ENCODE peak calls at places on chromosomes 16 and 17, in six cellular contexts. One of them, this sample, is unnamed.

GRCh38 chr17:219696-220095 is 38.2 kb upstream of the DOC2B start:
- DNase-seq in GOT3: no peak
- DNase-seq in NCI-H1105: no peak
- DNase-seq in astrocyte of the spinal cord: no peak
- DNase-seq in spleen: peak; percentile 47
- DNase-seq in EH: no peak
- DNase-seq in this sample: no peak

GRCh38 chr17:18960803-18961511 is 9.0 kb downstream of the SLC5A10 start:
- DNase-seq in GOT3: peak; percentile 20
- DNase-seq in astrocyte of the spinal cord: peak; percentile 45
- DNase-seq in spleen: peak; percentile 95
- DNase-seq in EH: peak; percentile 72
- DNase-seq in NCI-H1105: peak; percentile 45
- DNase-seq in this sample: peak; percentile 84

GRCh38 chr17:35766903-35767510 is 6.3 kb downstream of the C17orf50 start:
- DNase-seq in EH: peak; percentile 65
- DNase-seq in spleen: no peak
- DNase-seq in astrocyte of the spinal cord: peak; percentile 36
- DNase-seq in GOT3: no peak
- DNase-seq in NCI-H1105: no peak
- DNase-seq in this sample: peak; percentile 62

GRCh38 chr16:78705694-78706093 is 606.2 kb downstream of the WWOX start:
- DNase-seq in GOT3: no peak
- DNase-seq in astrocyte of the spinal cord: peak; percentile 14
- DNase-seq in EH: no peak
- DNase-seq in spleen: no peak
- DNase-seq in NCI-H1105: no peak
- DNase-seq in this sample: peak; percentile 50

GRCh38 chr17:39461911-39462641 is 790 bp downstream of the CDK12 start:
- DNase-seq in spleen: no peak
- DNase-seq in GOT3: no peak
- DNase-seq in NCI-H1105: no peak
- DNase-seq in EH: peak; percentile 75
- DNase-seq in astrocyte of the spinal cord: peak; percentile 39
- DNase-seq in this sample: no peak

GRCh38 chr17:39677581-39678339 is 9.5 kb downstream of the PNMT start:
- DNase-seq in NCI-H1105: no peak
- DNase-seq in GOT3: no peak
- DNase-seq in spleen: peak; percentile 68
- DNase-seq in astrocyte of the spinal cord: no peak
- DNase-seq in EH: peak; percentile 75
- DNase-seq in this sample: peak; percentile 91

GRCh38 chr16:78976212-78976611 is 624.3 kb downstream of the MAF start:
- DNase-seq in GOT3: no peak
- DNase-seq in EH: no peak
- DNase-seq in spleen: no peak
- DNase-seq in astrocyte of the spinal cord: no peak
- DNase-seq in NCI-H1105: no peak
- DNase-seq in this sample: no peak

GRCh38 chr16:85128079-85128837 is 16.0 kb upstream of the CIBAR2 start:
- DNase-seq in GOT3: no peak
- DNase-seq in NCI-H1105: no peak
- DNase-seq in astrocyte of the spinal cord: no peak
- DNase-seq in EH: no peak
- DNase-seq in spleen: no peak
- DNase-seq in this sample: no peak

GRCh38 chr17:80619535-80620235 is 75.0 kb downstream of the RPTOR start:
- DNase-seq in GOT3: no peak
- DNase-seq in astrocyte of the spinal cord: no peak
- DNase-seq in spleen: no peak
- DNase-seq in EH: no peak
- DNase-seq in NCI-H1105: no peak
- DNase-seq in this sample: no peak

GRCh38 chr17:15298176-15298575 is 33.0 kb upstream of the PMP22 start:
- DNase-seq in GOT3: no peak
- DNase-seq in astrocyte of the spinal cord: peak; percentile 29
- DNase-seq in EH: peak; percentile 87
- DNase-seq in NCI-H1105: no peak
- DNase-seq in spleen: no peak
- DNase-seq in this sample: no peak

GRCh38 chr17:34390649-34391048 is 27.6 kb upstream of the CCL1 start:
- DNase-seq in astrocyte of the spinal cord: no peak
- DNase-seq in NCI-H1105: no peak
- DNase-seq in EH: no peak
- DNase-seq in GOT3: no peak
- DNase-seq in spleen: no peak
- DNase-seq in this sample: no peak

GRCh38 chr17:33469911-33470310 is 176.8 kb upstream of the ASIC2 start:
- DNase-seq in NCI-H1105: no peak
- DNase-seq in EH: peak; percentile 62
- DNase-seq in GOT3: no peak
- DNase-seq in spleen: no peak
- DNase-seq in astrocyte of the spinal cord: peak; percentile 60
- DNase-seq in this sample: peak; percentile 83

GRCh38 chr16:879461-879861 is 78.9 kb upstream of the GNG13 start:
- DNase-seq in NCI-H1105: no peak
- DNase-seq in EH: no peak
- DNase-seq in astrocyte of the spinal cord: no peak
- DNase-seq in GOT3: no peak
- DNase-seq in spleen: peak; percentile 68
- DNase-seq in this sample: no peak

GRCh38 chr17:81869221-81870154 is 1.6 kb downstream of the ARHGDIA start:
- DNase-seq in GOT3: no peak
- DNase-seq in NCI-H1105: no peak
- DNase-seq in astrocyte of the spinal cord: no peak
- DNase-seq in spleen: peak; percentile 88
- DNase-seq in EH: peak; percentile 49
- DNase-seq in this sample: peak; percentile 78

GRCh38 chr17:1005361-1005946 is 8.5 kb downstream of the TIMM22 start:
- DNase-seq in spleen: peak; percentile 78
- DNase-seq in GOT3: no peak
- DNase-seq in astrocyte of the spinal cord: peak; percentile 85
- DNase-seq in NCI-H1105: peak; percentile 63
- DNase-seq in EH: peak; percentile 58
- DNase-seq in this sample: peak; percentile 51

GRCh38 chr16:65781363-65781762 is 585.1 kb upstream of the CDH5 start:
- DNase-seq in spleen: no peak
- DNase-seq in astrocyte of the spinal cord: no peak
- DNase-seq in EH: peak; percentile 7
- DNase-seq in NCI-H1105: no peak
- DNase-seq in GOT3: no peak
- DNase-seq in this sample: no peak

GRCh38 chr17:30234954-30235353 is 543 bp downstream of the SLC6A4 start:
- DNase-seq in EH: no peak
- DNase-seq in spleen: no peak
- DNase-seq in GOT3: no peak
- DNase-seq in astrocyte of the spinal cord: no peak
- DNase-seq in NCI-H1105: no peak
- DNase-seq in this sample: peak; percentile 65

GRCh38 chr16:83768976-83769375 is 38.8 kb upstream of the HSBP1 start:
- DNase-seq in GOT3: no peak
- DNase-seq in astrocyte of the spinal cord: no peak
- DNase-seq in EH: no peak
- DNase-seq in spleen: no peak
- DNase-seq in NCI-H1105: no peak
- DNase-seq in this sample: no peak

GRCh38 chr16:85821441-85821901 is 22.0 kb downstream of the COX4I1 start:
- DNase-seq in spleen: peak; percentile 95
- DNase-seq in EH: peak; percentile 82
- DNase-seq in astrocyte of the spinal cord: peak; percentile 65
- DNase-seq in NCI-H1105: peak; percentile 54
- DNase-seq in GOT3: peak; percentile 29
- DNase-seq in this sample: peak; percentile 90

GRCh38 chr17:64780096-64781012 is 118.2 kb upstream of the SMURF2 start:
- DNase-seq in astrocyte of the spinal cord: no peak
- DNase-seq in EH: peak; percentile 58
- DNase-seq in GOT3: no peak
- DNase-seq in NCI-H1105: peak; percentile 74
- DNase-seq in spleen: peak; percentile 92
- DNase-seq in this sample: peak; percentile 73

GRCh38 chr17:45172541-45173286 is 11.0 kb downstream of the HEXIM2 start:
- DNase-seq in astrocyte of the spinal cord: peak; percentile 64
- DNase-seq in EH: peak; percentile 94
- DNase-seq in spleen: peak; percentile 88
- DNase-seq in GOT3: no peak
- DNase-seq in NCI-H1105: no peak
- DNase-seq in this sample: peak; percentile 95

GRCh38 chr16:78235876-78236275 is 136.4 kb downstream of the WWOX start:
- DNase-seq in astrocyte of the spinal cord: no peak
- DNase-seq in GOT3: no peak
- DNase-seq in EH: no peak
- DNase-seq in NCI-H1105: no peak
- DNase-seq in spleen: no peak
- DNase-seq in this sample: no peak

GRCh38 chr16:31136287-31136662 is 748 bp upstream of the PRSS8 start:
- DNase-seq in spleen: no peak
- DNase-seq in EH: no peak
- DNase-seq in GOT3: no peak
- DNase-seq in astrocyte of the spinal cord: no peak
- DNase-seq in NCI-H1105: no peak
- DNase-seq in this sample: no peak

GRCh38 chr17:6254036-6254435 is 180.9 kb downstream of the AIPL1 start:
- DNase-seq in astrocyte of the spinal cord: peak; percentile 22
- DNase-seq in EH: no peak
- DNase-seq in GOT3: no peak
- DNase-seq in NCI-H1105: no peak
- DNase-seq in spleen: no peak
- DNase-seq in this sample: no peak

GRCh38 chr17:80789356-80789902 is 202.2 kb upstream of the CHMP6 start:
- DNase-seq in GOT3: no peak
- DNase-seq in astrocyte of the spinal cord: peak; percentile 89
- DNase-seq in EH: peak; percentile 92
- DNase-seq in NCI-H1105: no peak
- DNase-seq in spleen: peak; percentile 49
- DNase-seq in this sample: peak; percentile 52

GRCh38 chr17:69723741-69724140 is 309.2 kb downstream of the MAP2K6 start:
- DNase-seq in GOT3: no peak
- DNase-seq in NCI-H1105: no peak
- DNase-seq in EH: peak; percentile 29
- DNase-seq in astrocyte of the spinal cord: no peak
- DNase-seq in spleen: no peak
- DNase-seq in this sample: no peak

GRCh38 chr17:17570207-17570797 is 21.2 kb downstream of the PEMT start:
- DNase-seq in spleen: no peak
- DNase-seq in astrocyte of the spinal cord: peak; percentile 17
- DNase-seq in GOT3: no peak
- DNase-seq in EH: peak; percentile 61
- DNase-seq in NCI-H1105: peak; percentile 57
- DNase-seq in this sample: peak; percentile 73

GRCh38 chr17:68381076-68381900 is 76.0 kb downstream of the WIPI1 start:
- DNase-seq in NCI-H1105: no peak
- DNase-seq in astrocyte of the spinal cord: peak; percentile 86
- DNase-seq in GOT3: peak; percentile 66
- DNase-seq in spleen: no peak
- DNase-seq in EH: peak; percentile 94
- DNase-seq in this sample: peak; percentile 87

GRCh38 chr17:60817187-60817586 is 139.5 kb downstream of the BCAS3 start:
- DNase-seq in astrocyte of the spinal cord: peak; percentile 75
- DNase-seq in NCI-H1105: no peak
- DNase-seq in GOT3: no peak
- DNase-seq in spleen: no peak
- DNase-seq in EH: peak; percentile 92
- DNase-seq in this sample: no peak

GRCh38 chr17:55635253-55635766 is 87.4 kb downstream of the TMEM100 start:
- DNase-seq in EH: no peak
- DNase-seq in spleen: no peak
- DNase-seq in GOT3: no peak
- DNase-seq in NCI-H1105: no peak
- DNase-seq in astrocyte of the spinal cord: peak; percentile 3
- DNase-seq in this sample: peak; percentile 92

GRCh38 chr17:27977751-27978688 is 64.5 kb upstream of the NLK start:
- DNase-seq in EH: no peak
- DNase-seq in GOT3: no peak
- DNase-seq in astrocyte of the spinal cord: no peak
- DNase-seq in NCI-H1105: no peak
- DNase-seq in spleen: no peak
- DNase-seq in this sample: no peak

GRCh38 chr17:15744885-15745284 is 12.8 kb downstream of the TBC1D26 start:
- DNase-seq in spleen: no peak
- DNase-seq in astrocyte of the spinal cord: peak; percentile 39
- DNase-seq in EH: no peak
- DNase-seq in NCI-H1105: peak; percentile 70
- DNase-seq in GOT3: no peak
- DNase-seq in this sample: peak; percentile 9

GRCh38 chr17:7435676-7436555 is 681 bp downstream of the TMEM102 start:
- DNase-seq in NCI-H1105: peak; percentile 76
- DNase-seq in GOT3: no peak
- DNase-seq in spleen: peak; percentile 90
- DNase-seq in astrocyte of the spinal cord: no peak
- DNase-seq in EH: peak; percentile 28
- DNase-seq in this sample: peak; percentile 64

This sample was measured in left kidney.